ENCODE peak calls at places on chromosome 1, in eight cellular contexts. M, H, E, Y, Z, Q, W and P are unnamed samples.

GRCh38 chr1:116514708-116515525 is 55.9 kb downstream of the CD58 start:
- DNase-seq in M (no peak), H (no peak), E (no peak), Y (no peak), Z (no peak), Q (no peak), W (no peak), P (no peak)

GRCh38 chr1:42004860-42005259 is 86.1 kb upstream of the HIVEP3 start:
- DNase-seq in M (no peak), H (no peak), E (no peak), Y (no peak), Z (no peak), Q (no peak), W (no peak), P (no peak)

GRCh38 chr1:60908159-60908558 is 174.2 kb upstream of the NFIA start:
- DNase-seq in M (no peak), H (no peak), E (no peak), Y (no peak), Z (no peak), Q (no peak), W (no peak), P (no peak)

GRCh38 chr1:187212377-187212776 is 383.6 kb downstream of the PLA2G4A start:
- DNase-seq in M (no peak), H (no peak), E (no peak), Y (no peak), Z (no peak), Q (no peak), W (no peak), P (no peak)

GRCh38 chr1:232034547-232034946 is 408.0 kb downstream of the DISC1 start:
- DNase-seq in M (no peak), H (no peak), E (no peak), Y (no peak), Z (no peak), Q (no peak), W (no peak), P (no peak)

GRCh38 chr1:184677344-184677743 is 77.3 kb downstream of the EDEM3 start:
- DNase-seq in M (no peak), H (no peak), E (no peak), Y (no peak), Z (no peak), Q (no peak), W (no peak), P (no peak)

GRCh38 chr1:63891211-63891610 is 117.4 kb downstream of the ROR1 start:
- DNase-seq in M (no peak), H (no peak), E (no peak), Y (no peak), Z (no peak), Q (no peak), W (no peak), P (no peak)

GRCh38 chr1:45198185-45198584 is 8.2 kb downstream of the ZSWIM5 start:
- DNase-seq in M (no peak), H (no peak), E (no peak), Y (no peak), Z (no peak), Q (no peak), W (no peak), P (no peak)

GRCh38 chr1:42736152-42736551 is 3.9 kb downstream of the CLDN19 start:
- DNase-seq in M (no peak), H (peak), E (no peak), Y (no peak), Z (no peak), Q (no peak), W (peak), P (no peak)

GRCh38 chr1:159921700-159922498 is 3.4 kb downstream of the TAGLN2 start:
- DNase-seq in M (peak), H (no peak), E (peak), Y (no peak), Z (no peak), Q (no peak), W (peak), P (peak)

GRCh38 chr1:187390157-187390556 is 561.4 kb downstream of the PLA2G4A start:
- DNase-seq in M (no peak), H (no peak), E (peak), Y (no peak), Z (no peak), Q (no peak), W (no peak), P (no peak)

GRCh38 chr1:244393604-244394176 is 58.0 kb downstream of the ADSS2 start:
- DNase-seq in M (no peak), H (no peak), E (no peak), Y (no peak), Z (no peak), Q (no peak), W (no peak), P (no peak)

GRCh38 chr1:23167353-23168078 is 1.1 kb downstream of the LUZP1 start:
- DNase-seq in M (peak), H (no peak), E (peak), Y (peak), Z (peak), Q (peak), W (peak), P (peak)

GRCh38 chr1:223776075-223776814 is 63.9 kb downstream of the CAPN2 start:
- DNase-seq in M (no peak), H (peak), E (peak), Y (no peak), Z (no peak), Q (no peak), W (no peak), P (no peak)

GRCh38 chr1:158407092-158407491 is 7.8 kb upstream of the OR10T2 start:
- DNase-seq in M (no peak), H (no peak), E (no peak), Y (no peak), Z (no peak), Q (no peak), W (no peak), P (no peak)

GRCh38 chr1:29532741-29533140 is 296.4 kb downstream of the PTPRU start:
- DNase-seq in M (no peak), H (no peak), E (no peak), Y (no peak), Z (no peak), Q (no peak), W (peak), P (peak)

GRCh38 chr1:101298663-101299062 is 61.8 kb downstream of the S1PR1 start:
- DNase-seq in M (no peak), H (no peak), E (no peak), Y (no peak), Z (no peak), Q (no peak), W (no peak), P (no peak)

GRCh38 chr1:183841950-183842816 is 37.3 kb downstream of the RGL1 start:
- DNase-seq in M (peak), H (no peak), E (peak), Y (no peak), Z (peak), Q (no peak), W (no peak), P (no peak)

GRCh38 chr1:172940170-172940855 is 110.4 kb downstream of the TNFSF18 start:
- DNase-seq in M (no peak), H (no peak), E (peak), Y (no peak), Z (no peak), Q (no peak), W (no peak), P (no peak)

GRCh38 chr1:70140343-70140742 is 65.0 kb downstream of the LRRC40 start:
- DNase-seq in M (no peak), H (no peak), E (peak), Y (peak), Z (no peak), Q (no peak), W (no peak), P (no peak)

GRCh38 chr1:58395355-58395754 is 151.2 kb downstream of the OMA1 start:
- DNase-seq in M (no peak), H (peak), E (peak), Y (no peak), Z (no peak), Q (no peak), W (no peak), P (no peak)

GRCh38 chr1:210726621-210727020 is 397.9 kb downstream of the HHAT start:
- DNase-seq in M (no peak), H (no peak), E (peak), Y (no peak), Z (no peak), Q (no peak), W (no peak), P (no peak)

GRCh38 chr1:10781137-10781536 is 15.3 kb downstream of the CASZ1 start:
- DNase-seq in M (no peak), H (no peak), E (no peak), Y (no peak), Z (no peak), Q (no peak), W (no peak), P (peak)

GRCh38 chr1:3349161-3349967 is 105.1 kb upstream of the ARHGEF16 start:
- DNase-seq in M (peak), H (no peak), E (no peak), Y (no peak), Z (no peak), Q (no peak), W (no peak), P (no peak)

GRCh38 chr1:2269922-2270259 is 41.8 kb downstream of the SKI start:
- DNase-seq in M (peak), H (no peak), E (no peak), Y (no peak), Z (no peak), Q (no peak), W (no peak), P (peak)

GRCh38 chr1:2270260-2271100 is 42.4 kb downstream of the SKI start:
- DNase-seq in M (no peak), H (no peak), E (no peak), Y (no peak), Z (no peak), Q (no peak), W (no peak), P (peak)

GRCh38 chr1:2271841-2272655 is 43.9 kb downstream of the SKI start:
- DNase-seq in M (peak), H (no peak), E (no peak), Y (no peak), Z (no peak), Q (no peak), W (no peak), P (peak)

GRCh38 chr1:2272686-2273400 is 44.7 kb downstream of the SKI start:
- DNase-seq in M (peak), H (no peak), E (no peak), Y (no peak), Z (no peak), Q (no peak), W (no peak), P (peak)

DNA sequence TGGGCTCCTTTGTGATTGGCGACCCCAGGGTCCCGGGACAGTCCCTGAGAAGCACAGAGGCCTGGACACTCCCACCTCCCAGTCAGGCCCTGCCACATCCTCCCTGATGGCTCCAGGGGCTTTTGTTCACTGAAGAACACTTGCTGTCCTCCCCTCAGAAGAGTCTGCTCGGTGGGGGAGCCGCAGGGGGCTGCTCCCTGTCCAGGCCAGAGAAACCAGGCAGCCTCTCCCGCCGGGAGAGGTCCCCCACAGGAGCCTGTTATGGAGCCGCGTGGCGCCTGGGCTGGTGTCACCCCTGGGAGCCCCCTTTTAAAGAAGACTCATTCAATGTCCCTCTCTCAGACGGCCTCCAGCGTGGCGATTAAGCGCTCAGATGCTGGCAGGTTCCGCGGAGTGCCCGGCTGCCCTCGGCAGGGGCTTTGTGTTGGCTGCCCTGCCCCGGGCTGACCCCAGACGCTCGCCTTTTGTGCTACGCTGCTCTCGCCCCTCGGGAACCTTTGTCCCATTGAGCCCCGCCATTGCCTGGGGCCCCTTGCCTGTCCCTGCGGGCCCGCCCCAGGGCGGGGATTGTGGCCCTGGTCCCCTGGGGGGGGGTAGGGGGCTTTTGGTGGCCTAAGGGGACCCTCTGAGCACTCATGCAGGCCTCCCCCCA is 43.1 kb downstream of the SKI start:
- DNase-seq in M (peak), H (no peak), E (no peak), Y (no peak), Z (no peak), Q (no peak), W (no peak), P (no peak)
- H3K27ac ChIP-seq in M (peak), H (no peak), E (no peak), Y (no peak), Z (no peak), Q (peak), W (peak), P (peak)

GRCh38 chr1:208084220-208084619 is 160.0 kb downstream of the PLXNA2 start:
- DNase-seq in M (no peak), H (no peak), E (no peak), Y (no peak), Z (no peak), Q (no peak), W (no peak), P (no peak)

GRCh38 chr1:208080396-208081276 is 163.5 kb downstream of the PLXNA2 start:
- DNase-seq in M (no peak), H (no peak), E (no peak), Y (no peak), Z (no peak), Q (no peak), W (no peak), P (no peak)

GRCh38 chr1:208083016-208083714 is 161.0 kb downstream of the PLXNA2 start:
- DNase-seq in M (no peak), H (no peak), E (no peak), Y (no peak), Z (no peak), Q (no peak), W (no peak), P (no peak)

GRCh38 chr1:208083715-208084085 is 160.5 kb downstream of the PLXNA2 start:
- DNase-seq in M (no peak), H (no peak), E (no peak), Y (no peak), Z (no peak), Q (no peak), W (no peak), P (no peak)

GRCh38 chr1:208081972-208082371 is 162.2 kb downstream of the PLXNA2 start:
- DNase-seq in M (no peak), H (no peak), E (no peak), Y (peak), Z (no peak), Q (no peak), W (no peak), P (no peak)
- TF ChIP-seq CTCF in M (no peak), H (no peak), E (no peak), Y (peak), Z (no peak), Q (peak), W (no peak), P (no peak)

GRCh38 chr1:155208656-155209372 is at the start of gene MTX1:
- DNase-seq in M (peak), H (peak), E (peak), Y (peak), Z (peak), Q (peak), W (peak), P (peak)
- TF ChIP-seq POLR2A in M (no peak), H (peak), E (peak), Y (peak), Z (peak), Q (peak), W (no peak), P (peak)

GRCh38 chr1:93518516-93518915 is 70.6 kb downstream of the FNBP1L start:
- DNase-seq in M (no peak), H (no peak), E (no peak), Y (no peak), Z (no peak), Q (no peak), W (no peak), P (no peak)

GRCh38 chr1:93516164-93516563 is 68.2 kb downstream of the FNBP1L start:
- DNase-seq in M (no peak), H (peak), E (no peak), Y (no peak), Z (no peak), Q (no peak), W (no peak), P (no peak)

GRCh38 chr1:93521618-93522017 is 73.7 kb downstream of the FNBP1L start:
- DNase-seq in M (no peak), H (no peak), E (no peak), Y (no peak), Z (no peak), Q (no peak), W (no peak), P (no peak)

GRCh38 chr1:93522721-93523120 is 74.8 kb downstream of the FNBP1L start:
- DNase-seq in M (no peak), H (no peak), E (no peak), Y (no peak), Z (no peak), Q (no peak), W (no peak), P (no peak)

GRCh38 chr1:93519196-93519825 is 71.4 kb downstream of the FNBP1L start:
- DNase-seq in M (no peak), H (peak), E (peak), Y (no peak), Z (no peak), Q (no peak), W (no peak), P (no peak)
- H3K27ac ChIP-seq in M (no peak), H (peak), E (no peak), Y (no peak), Z (no peak), Q (no peak), W (peak), P (no peak)

GRCh38 chr1:39160703-39161102 is 43.8 kb upstream of the MACF1 start:
- DNase-seq in M (no peak), H (no peak), E (no peak), Y (no peak), Z (no peak), Q (no peak), W (no peak), P (no peak)

GRCh38 chr1:39154553-39155361 is 49.7 kb upstream of the MACF1 start:
- DNase-seq in M (peak), H (peak), E (peak), Y (peak), Z (peak), Q (peak), W (peak), P (no peak)

GRCh38 chr1:39157304-39157703 is 47.2 kb upstream of the MACF1 start:
- DNase-seq in M (no peak), H (no peak), E (no peak), Y (no peak), Z (no peak), Q (no peak), W (no peak), P (no peak)

GRCh38 chr1:39159224-39160036 is 45.1 kb upstream of the MACF1 start:
- DNase-seq in M (no peak), H (peak), E (peak), Y (no peak), Z (peak), Q (no peak), W (no peak), P (no peak)

DNA sequence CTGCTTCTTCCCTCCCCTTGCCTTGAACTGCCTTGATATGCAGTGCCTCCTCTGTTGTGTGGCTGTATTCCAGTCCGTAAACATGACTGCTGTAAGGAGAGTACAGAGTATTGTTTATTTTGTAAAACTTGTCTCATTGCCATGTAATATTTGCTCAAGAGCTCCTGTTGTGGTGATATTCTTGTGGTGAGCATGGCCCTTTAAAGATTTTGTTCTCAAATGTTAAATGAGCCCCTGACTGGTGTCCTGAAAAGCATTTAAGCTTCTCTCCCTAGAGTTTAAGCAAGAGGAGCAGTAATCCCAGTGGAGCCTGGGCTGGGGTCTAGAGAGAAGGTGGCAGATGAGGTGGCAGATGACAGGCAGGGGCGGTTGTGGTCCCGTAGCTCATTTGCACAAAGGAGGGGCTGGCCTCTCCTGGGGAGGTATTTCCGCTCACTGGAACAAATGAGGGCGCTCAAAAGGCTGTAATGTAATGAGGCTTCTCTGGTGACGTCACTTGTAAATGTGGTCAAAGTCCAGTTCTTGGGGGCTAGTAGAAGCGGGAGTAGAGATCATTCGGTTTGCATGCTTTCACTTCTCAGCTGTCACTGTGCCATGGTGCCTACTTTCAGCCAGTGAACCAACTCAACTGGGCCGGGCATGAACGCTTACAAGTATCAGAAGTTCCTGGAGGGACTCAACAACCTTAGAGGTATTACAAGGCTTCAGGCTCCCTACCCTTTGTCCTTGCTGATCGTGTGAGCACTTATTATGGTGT is 46.0 kb upstream of the MACF1 start:
- DNase-seq in M (no peak), H (peak), E (peak), Y (no peak), Z (peak), Q (no peak), W (no peak), P (peak)
- TF ChIP-seq CTCF in M (no peak), H (no peak), E (no peak), Y (no peak), Z (no peak), Q (no peak), W (no peak), P (no peak)

GRCh38 chr1:221742555-221743415 is 896 bp upstream of the DUSP10 start:
- DNase-seq in M (peak), H (peak), E (peak), Y (peak), Z (peak), Q (peak), W (peak), P (peak)
- TF ChIP-seq POLR2A in M (no peak), H (peak), E (no peak), Y (no peak), Z (no peak), Q (peak), W (no peak), P (peak)

GRCh38 chr1:65056234-65056633 is 89.9 kb upstream of the JAK1 start:
- DNase-seq in M (no peak), H (no peak), E (no peak), Y (no peak), Z (no peak), Q (no peak), W (no peak), P (no peak)
- H3K27ac ChIP-seq in M (peak), H (no peak), E (no peak), Y (no peak), Z (no peak), Q (no peak), W (no peak), P (no peak)

GRCh38 chr1:35544976-35545375 is 12.2 kb downstream of the KIAA0319L start:
- DNase-seq in M (peak), H (peak), E (peak), Y (no peak), Z (no peak), Q (no peak), W (no peak), P (peak)
- TF ChIP-seq CTCF in M (peak), H (peak), E (peak), Y (no peak), Z (no peak), Q (no peak), W (no peak), P (peak)